ENCODE peak calls at places on chromosome 19, in ten cellular contexts. G is AG04450, L is Peyer's patch, W is neural crest cell, O is glutamatergic neuron, C is body of pancreas, F is testis, Y is omental fat pad, B is tibial artery, N is osteocyte. I is an unnamed sample.

GRCh38 chr19:29623726-29624488 is 17.8 kb downstream of the POP4 start:
- DNase-seq in G (no peak), L (peak; percentile 51), W (no peak), O (no peak), C (no peak), F (no peak), Y (no peak), B (no peak), N (no peak), I (no peak)

GRCh38 chr19:778910-779653 is 18.2 kb upstream of the PTBP1 start:
- DNase-seq in G (peak; percentile 85), L (peak; percentile 63), W (no peak), O (no peak), C (peak; percentile 46), F (no peak), Y (no peak), B (peak; percentile 81), N (peak; percentile 91), I (no peak)

GRCh38 chr19:46925548-46925950 is 64.8 kb downstream of the ARHGAP35 start:
- DNase-seq in G (no peak), L (peak; percentile 75), W (no peak), O (no peak), C (peak; percentile 33), F (no peak), Y (no peak), B (no peak), N (no peak), I (no peak)

GRCh38 chr19:56751078-56751489 is 79.5 kb upstream of the ZNF835 start:
- DNase-seq in G (no peak), L (no peak), W (no peak), O (peak; percentile 65), C (peak; percentile 35), F (peak; percentile 82), Y (no peak), B (no peak), N (peak; percentile 67), I (no peak)

GRCh38 chr19:30307191-30307974 is 64.8 kb upstream of the ZNF536 start:
- DNase-seq in G (no peak), L (no peak), W (no peak), O (no peak), C (no peak), F (no peak), Y (no peak), B (no peak), N (no peak), I (no peak)

GRCh38 chr19:11581740-11582139 is 4.3 kb upstream of the ACP5 start:
- DNase-seq in G (no peak), L (peak; percentile 86), W (no peak), O (no peak), C (no peak), F (no peak), Y (no peak), B (no peak), N (no peak), I (no peak)

GRCh38 chr19:13026478-13026999 is 31.3 kb downstream of the NFIX start:
- DNase-seq in G (no peak), L (no peak), W (no peak), O (no peak), C (peak; percentile 72), F (no peak), Y (no peak), B (no peak), N (no peak), I (no peak)

GRCh38 chr19:33332248-33332647 is 29.9 kb upstream of the CEBPA start:
- DNase-seq in G (no peak), L (no peak), W (no peak), O (no peak), C (no peak), F (no peak), Y (no peak), B (peak; percentile 39), N (no peak), I (no peak)

GRCh38 chr19:53868892-53869804 is 1.5 kb downstream of the MYADM start:
- DNase-seq in G (peak; percentile 67), L (peak; percentile 93), W (peak; percentile 65), O (peak; percentile 83), C (peak; percentile 91), F (peak; percentile 86), Y (peak; percentile 74), B (peak; percentile 87), N (peak; percentile 95), I (peak; percentile 90)

GRCh38 chr19:46976845-46977320 is 42.8 kb upstream of the NPAS1 start:
- DNase-seq in G (no peak), L (no peak), W (no peak), O (no peak), C (no peak), F (peak; percentile 39), Y (no peak), B (peak; percentile 73), N (no peak), I (no peak)

GRCh38 chr19:29587518-29587986 is 18.5 kb upstream of the POP4 start:
- DNase-seq in G (no peak), L (peak; percentile 77), W (no peak), O (no peak), C (no peak), F (no peak), Y (no peak), B (no peak), N (no peak), I (no peak)

GRCh38 chr19:17951151-17952040 is 15.5 kb upstream of the KCNN1 start:
- DNase-seq in G (no peak), L (no peak), W (no peak), O (peak; percentile 59), C (no peak), F (no peak), Y (no peak), B (no peak), N (no peak), I (no peak)

GRCh38 chr19:7385062-7385461 is 36.3 kb downstream of the ARHGEF18 start:
- DNase-seq in G (no peak), L (no peak), W (no peak), O (no peak), C (no peak), F (no peak), Y (no peak), B (no peak), N (no peak), I (no peak)

GRCh38 chr19:30693179-30693578 is 321.0 kb downstream of the ZNF536 start:
- DNase-seq in G (no peak), L (no peak), W (no peak), O (no peak), C (no peak), F (no peak), Y (no peak), B (no peak), N (no peak), I (no peak)

GRCh38 chr19:15672580-15673175 is at the start of gene CYP4F12:
- DNase-seq in G (no peak), L (peak; percentile 94), W (no peak), O (no peak), C (peak; percentile 63), F (peak; percentile 90), Y (peak; percentile 55), B (peak; percentile 75), N (no peak), I (no peak)

GRCh38 chr19:6997679-6998445 is 23.4 kb downstream of the MBD3L2B start:
- DNase-seq in G (no peak), L (no peak), W (no peak), O (no peak), C (no peak), F (no peak), Y (no peak), B (no peak), N (no peak), I (no peak)

GRCh38 chr19:15332311-15332996 is at the start of gene BRD4:
- DNase-seq in G (no peak), L (peak; percentile 86), W (peak; percentile 75), O (peak; percentile 82), C (peak; percentile 76), F (peak; percentile 81), Y (no peak), B (peak; percentile 58), N (peak; percentile 92), I (peak; percentile 87)

GRCh38 chr19:40225440-40226305 is 816 bp downstream of the CCNP start:
- DNase-seq in G (no peak), L (no peak), W (no peak), O (no peak), C (no peak), F (no peak), Y (no peak), B (no peak), N (no peak), I (no peak)

DNA sequence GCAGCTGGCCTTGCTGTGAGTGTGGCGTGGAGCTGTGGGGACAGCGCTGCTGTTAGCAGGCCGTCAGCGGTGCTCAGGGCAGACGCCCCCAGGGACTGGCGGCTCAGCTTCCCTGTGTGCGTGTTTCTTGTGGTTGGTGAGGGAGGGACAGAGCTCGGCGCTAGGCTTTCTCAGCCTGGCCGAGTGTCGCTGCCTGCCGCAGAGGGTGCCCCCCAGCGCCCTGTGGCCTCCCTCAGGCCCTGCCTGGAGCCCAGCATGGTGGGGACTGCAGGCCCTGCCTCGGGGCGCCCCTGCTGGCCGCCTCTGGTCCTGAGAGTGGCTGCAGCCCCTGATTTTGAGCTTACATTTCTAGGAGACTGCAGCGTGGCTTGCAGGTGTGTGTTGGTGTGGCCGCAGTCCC is 35.5 kb downstream of the DOT1L start:
- DNase-seq in G (no peak), L (no peak), W (peak; percentile 13), O (peak; percentile 60), C (no peak), F (no peak), Y (no peak), B (no peak), N (no peak), I (no peak)
- TF ChIP-seq CTCF in G (peak; percentile 24), L (no peak), W (peak; percentile 54), O (peak; percentile 65), C (peak; percentile 3), F (no peak), Y (no peak), B (peak; percentile 28), N (no peak), I (peak; percentile 20)

DNA sequence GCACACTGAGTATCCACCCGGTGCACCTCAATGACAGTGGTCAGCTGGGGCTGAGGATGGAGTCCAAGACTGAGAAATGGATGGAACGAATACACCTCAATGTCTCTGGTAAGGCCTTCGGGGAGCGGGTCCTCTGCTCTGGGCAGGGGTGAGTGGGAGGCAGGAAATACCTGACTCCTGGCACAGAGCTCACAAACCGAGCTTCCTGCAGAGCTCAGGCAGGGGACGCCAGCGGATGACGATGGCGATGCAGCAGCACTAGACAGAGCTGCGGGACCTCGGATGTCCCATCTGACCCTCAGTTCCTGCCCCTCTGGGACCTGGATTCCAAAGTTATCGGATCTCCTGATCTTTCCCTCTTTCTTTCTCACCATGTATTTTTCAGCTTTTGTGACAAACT is 3.8 kb downstream of the CD22 start:
- DNase-seq in G (no peak), L (peak; percentile 78), W (no peak), O (no peak), C (no peak), F (no peak), Y (no peak), B (no peak), N (no peak), I (no peak)
- TF ChIP-seq CTCF in G (no peak), L (no peak), W (no peak), O (no peak), C (no peak), F (no peak), Y (no peak), B (no peak), N (no peak), I (no peak)

GRCh38 chr19:41928754-41929535 is 696 bp upstream of the ERFL start:
- DNase-seq in G (no peak), L (peak; percentile 68), W (no peak), O (no peak), C (peak; percentile 24), F (no peak), Y (no peak), B (no peak), N (no peak), I (no peak)
- TF ChIP-seq CTCF in G (no peak), L (no peak), W (no peak), O (no peak), C (no peak), F (no peak), Y (no peak), B (no peak), N (no peak), I (no peak)

GRCh38 chr19:27975419-27976005 is 1237.4 kb downstream of the UQCRFS1 start:
- DNase-seq in G (no peak), L (no peak), W (no peak), O (no peak), C (no peak), F (no peak), Y (no peak), B (no peak), N (no peak), I (no peak)
- TF ChIP-seq CTCF in G (no peak), L (no peak), W (no peak), O (no peak), C (no peak), F (no peak), Y (no peak), B (no peak), N (no peak), I (no peak)

I was measured in mesothelial cell of epicardium.